ENCODE peak calls at places on chromosomes 4 and X, in seven cellular contexts. P is uterus; G is cardiac muscle cell; M is astrocyte of the hippocampus; A is spleen; R is neural crest cell; H is activated CD8-positive, alpha-beta memory T cell treated with anti-CD3 and anti-CD28 coated beads for 1 hour. J is an unnamed sample.

GRCh38 chr4:122305853-122306252 is 73.0 kb upstream of the ADAD1 start:
- DNase-seq in P (no peak), R (no peak), A (no peak), H (no peak), G (no peak), M (no peak), J (no peak)

GRCh38 chr4:142556613-142557012 is 289.5 kb downstream of the INPP4B start:
- DNase-seq in A (no peak), R (no peak), P (no peak), G (no peak), M (no peak), H (no peak), J (no peak)

GRCh38 chr4:11548529-11549176 is 120.0 kb upstream of the HS3ST1 start:
- DNase-seq in R (no peak), G (peak), H (no peak), A (no peak), M (peak), P (no peak), J (no peak)

GRCh38 chr4:146643812-146644401 is 5.2 kb downstream of the POU4F2 start:
- DNase-seq in P (no peak), M (peak), R (no peak), H (no peak), A (no peak), G (peak), J (peak)

GRCh38 chr4:77446611-77447010 is 159.0 kb upstream of the CXCL13 start:
- DNase-seq in P (no peak), M (no peak), G (peak), R (no peak), H (no peak), A (no peak), J (no peak)

GRCh38 chr4:8582941-8583654 is 2.9 kb downstream of the GPR78 start:
- DNase-seq in A (peak), P (no peak), R (no peak), G (no peak), H (no peak), M (no peak), J (no peak)

GRCh38 chr4:87117051-87117729 is 103.2 kb downstream of the KLHL8 start:
- DNase-seq in H (no peak), A (no peak), M (peak), P (no peak), G (no peak), R (no peak), J (peak)

GRCh38 chrX:106286053-106286650 is 118.0 kb downstream of the PWWP3B start:
- DNase-seq in M (no peak), A (no peak), P (no peak), H (no peak), R (no peak), G (peak), J (peak)

GRCh38 chr4:159229164-159229563 is 126.3 kb downstream of the RAPGEF2 start:
- DNase-seq in H (no peak), G (peak), R (no peak), P (no peak), M (peak), A (no peak), J (peak)

GRCh38 chr4:54585321-54586000 is 72.3 kb upstream of the KIT start:
- DNase-seq in H (no peak), A (no peak), P (no peak), R (no peak), G (peak), M (peak), J (no peak)

GRCh38 chrX:13085533-13085932 is 41.1 kb upstream of the FAM9C start:
- DNase-seq in A (peak), M (no peak), H (no peak), P (no peak), R (no peak), G (no peak), J (no peak)

GRCh38 chr4:41644288-41644914 is 104.1 kb downstream of the PHOX2B start:
- DNase-seq in G (peak), M (peak), R (peak), P (peak), H (no peak), A (no peak), J (peak)

GRCh38 chr4:58732973-58733372 is 1622.8 kb upstream of the IGFBP7 start:
- DNase-seq in A (no peak), M (no peak), R (no peak), P (no peak), G (no peak), H (no peak), J (no peak)

GRCh38 chrX:124805486-124805885 is 459.1 kb downstream of the SH2D1A start:
- DNase-seq in H (no peak), M (no peak), P (no peak), R (no peak), G (no peak), A (no peak), J (no peak)

GRCh38 chrX:120604359-120604782 is 470 bp downstream of the MCTS1 start:
- DNase-seq in M (no peak), H (no peak), R (no peak), A (no peak), P (no peak), G (peak), J (peak)

GRCh38 chr4:101346562-101347266 is 612 bp downstream of the PPP3CA start:
- DNase-seq in H (no peak), A (peak), M (peak), R (peak), P (peak), G (peak), J (peak)

GRCh38 chrX:6448003-6448402 is 86.9 kb downstream of the VCX3A start:
- DNase-seq in P (no peak), R (no peak), H (no peak), M (peak), A (no peak), G (no peak), J (no peak)

GRCh38 chrX:85619962-85620361 is 240.5 kb upstream of the POF1B start:
- DNase-seq in A (no peak), G (no peak), P (no peak), R (no peak), H (no peak), M (no peak), J (no peak)

GRCh38 chr4:145681518-145681917 is 1.6 kb downstream of the C4orf51 start:
- DNase-seq in H (no peak), R (no peak), G (no peak), P (no peak), A (no peak), M (no peak), J (no peak)

GRCh38 chr4:7240341-7240740 is 48.0 kb downstream of the SORCS2 start:
- DNase-seq in M (no peak), P (no peak), H (no peak), A (no peak), R (no peak), G (no peak), J (no peak)

GRCh38 chrX:10177620-10178019 is 20.8 kb downstream of the CLCN4 start:
- DNase-seq in A (no peak), R (no peak), H (no peak), M (no peak), G (peak), P (no peak), J (no peak)

GRCh38 chrX:107731831-107732502 is 43.6 kb downstream of the TSC22D3 start:
- DNase-seq in P (peak), H (no peak), M (peak), G (peak), R (no peak), A (peak), J (no peak)

GRCh38 chrX:9765072-9765736 is 443 bp downstream of the GPR143 start:
- DNase-seq in A (no peak), G (no peak), M (no peak), R (no peak), P (no peak), H (no peak), J (no peak)

GRCh38 chrX:133413218-133413925 is 1.9 kb downstream of the GPC4 start:
- DNase-seq in H (no peak), R (no peak), P (no peak), A (no peak), G (no peak), M (peak), J (no peak)

GRCh38 chrX:44898411-44899221 is 25.6 kb downstream of the KDM6A start:
- DNase-seq in M (peak), P (no peak), H (no peak), A (peak), R (no peak), G (peak), J (peak)

GRCh38 chr4:125736057-125736456 is 421.3 kb downstream of the FAT4 start:
- DNase-seq in M (peak), H (no peak), R (no peak), P (no peak), G (peak), A (no peak), J (peak)

GRCh38 chrX:152872522-152872921 is 25.3 kb upstream of the ZNF185 start:
- DNase-seq in G (no peak), R (no peak), M (no peak), A (no peak), P (no peak), H (no peak), J (no peak)

GRCh38 chr4:83207497-83208105 is 77.0 kb downstream of the COQ2 start:
- DNase-seq in H (no peak), A (no peak), G (peak), R (no peak), M (peak), P (no peak), J (no peak)

GRCh38 chrX:19990225-19990518 is 689 bp downstream of the BCLAF3 start:
- DNase-seq in P (no peak), G (no peak), A (no peak), H (peak), M (peak), R (peak), J (no peak)

GRCh38 chr4:105192474-105192873 is 45.8 kb downstream of the TET2 start:
- DNase-seq in M (no peak), H (no peak), R (no peak), P (no peak), G (no peak), A (no peak), J (no peak)

GRCh38 chr4:38210396-38211114 is 250.4 kb downstream of the PTTG2 start:
- DNase-seq in M (peak), P (no peak), H (no peak), R (no peak), G (peak), A (no peak), J (no peak)

GRCh38 chrX:37905436-37906147 is 58.2 kb upstream of the DYNLT3 start:
- DNase-seq in A (no peak), H (no peak), G (peak), M (peak), R (peak), P (peak), J (no peak)

GRCh38 chr4:4284827-4285618 is 4.9 kb downstream of the LYAR start:
- DNase-seq in P (no peak), A (no peak), H (no peak), G (peak), R (no peak), M (no peak), J (peak)

J was measured in HepG2.